ENCODE peak calls at places on chromosome 5, in four cellular contexts. One of them, this sample, is unnamed. For H3K27me3 and H3K36me3, the result is how much of the 10 kb centered on the place peaks cover.

GRCh38 chr5:155883966-155884555 is 442.9 kb upstream of the SGCD start:
- DNase-seq in naive thymus-derived CD4-positive, alpha-beta T cell: no peak
- DNase-seq in tibial artery: no peak
- DNase-seq in sigmoid colon: no peak
- DNase-seq in this sample: no peak

GRCh38 chr5:157502143-157502647 is 42.2 kb downstream of the NIPAL4 start:
- DNase-seq in tibial artery: no peak
- DNase-seq in naive thymus-derived CD4-positive, alpha-beta T cell: no peak
- DNase-seq in sigmoid colon: peak
- DNase-seq in this sample: peak

GRCh38 chr5:14664270-14665109 is at the start of gene OTULIN:
- DNase-seq in naive thymus-derived CD4-positive, alpha-beta T cell: peak
- DNase-seq in tibial artery: peak
- DNase-seq in sigmoid colon: peak
- DNase-seq in this sample: peak

GRCh38 chr5:60415443-60415842 is 284.5 kb downstream of the DEPDC1B start:
- DNase-seq in tibial artery: no peak
- DNase-seq in naive thymus-derived CD4-positive, alpha-beta T cell: no peak
- DNase-seq in sigmoid colon: no peak
- DNase-seq in this sample: no peak

GRCh38 chr5:117245130-117245529 is 670.5 kb upstream of the SEMA6A start:
- DNase-seq in sigmoid colon: no peak
- DNase-seq in tibial artery: no peak
- DNase-seq in naive thymus-derived CD4-positive, alpha-beta T cell: no peak
- DNase-seq in this sample: no peak

GRCh38 chr5:143717400-143717799 is 94.6 kb upstream of the HMHB1 start:
- DNase-seq in sigmoid colon: no peak
- DNase-seq in naive thymus-derived CD4-positive, alpha-beta T cell: no peak
- DNase-seq in tibial artery: no peak
- DNase-seq in this sample: peak

GRCh38 chr5:45454114-45454513 is 242.1 kb downstream of the HCN1 start:
- DNase-seq in tibial artery: no peak
- DNase-seq in naive thymus-derived CD4-positive, alpha-beta T cell: no peak
- DNase-seq in sigmoid colon: no peak
- DNase-seq in this sample: peak

GRCh38 chr5:159061834-159062530 is 37.7 kb downstream of the EBF1 start:
- DNase-seq in naive thymus-derived CD4-positive, alpha-beta T cell: no peak
- DNase-seq in tibial artery: no peak
- DNase-seq in sigmoid colon: no peak
- DNase-seq in this sample: no peak

GRCh38 chr5:115343855-115344254 is 47.4 kb upstream of the CCDC112 start:
- DNase-seq in naive thymus-derived CD4-positive, alpha-beta T cell: no peak
- DNase-seq in tibial artery: no peak
- DNase-seq in sigmoid colon: no peak
- DNase-seq in this sample: peak

GRCh38 chr5:123209163-123210013 is 120.3 kb downstream of the PRDM6 start:
- DNase-seq in naive thymus-derived CD4-positive, alpha-beta T cell: no peak
- DNase-seq in sigmoid colon: no peak
- DNase-seq in tibial artery: no peak
- DNase-seq in this sample: peak

GRCh38 chr5:154366353-154366752 is 79.4 kb upstream of the SAP30L start:
- DNase-seq in naive thymus-derived CD4-positive, alpha-beta T cell: no peak
- DNase-seq in sigmoid colon: no peak
- DNase-seq in tibial artery: no peak
- DNase-seq in this sample: peak

GRCh38 chr5:53397845-53398244 is 82.6 kb upstream of the FST start:
- DNase-seq in sigmoid colon: no peak
- DNase-seq in tibial artery: peak
- DNase-seq in naive thymus-derived CD4-positive, alpha-beta T cell: no peak
- DNase-seq in this sample: peak

GRCh38 chr5:31554552-31554951 is 22.5 kb downstream of the C5orf22 start:
- DNase-seq in sigmoid colon: no peak
- DNase-seq in naive thymus-derived CD4-positive, alpha-beta T cell: no peak
- DNase-seq in tibial artery: no peak
- DNase-seq in this sample: no peak

GRCh38 chr5:166961028-166961427 is 1330.4 kb upstream of the WWC1 start:
- DNase-seq in naive thymus-derived CD4-positive, alpha-beta T cell: no peak
- DNase-seq in sigmoid colon: no peak
- DNase-seq in tibial artery: no peak
- DNase-seq in this sample: no peak

GRCh38 chr5:170105643-170106611 is at the start of gene FOXI1:
- DNase-seq in tibial artery: no peak
- DNase-seq in naive thymus-derived CD4-positive, alpha-beta T cell: no peak
- DNase-seq in sigmoid colon: no peak
- DNase-seq in this sample: no peak

GRCh38 chr5:14316471-14316870 is 173.3 kb downstream of the TRIO start:
- DNase-seq in sigmoid colon: no peak
- DNase-seq in tibial artery: no peak
- DNase-seq in naive thymus-derived CD4-positive, alpha-beta T cell: no peak
- DNase-seq in this sample: no peak

GRCh38 chr5:1670342-1670741 is 129.3 kb downstream of the MRPL36 start:
- DNase-seq in tibial artery: no peak
- DNase-seq in naive thymus-derived CD4-positive, alpha-beta T cell: no peak
- DNase-seq in sigmoid colon: no peak
- DNase-seq in this sample: peak

GRCh38 chr5:89471115-89471514 is 588.1 kb upstream of the MEF2C start:
- DNase-seq in tibial artery: no peak
- DNase-seq in naive thymus-derived CD4-positive, alpha-beta T cell: no peak
- DNase-seq in sigmoid colon: no peak
- DNase-seq in this sample: no peak

DNA sequence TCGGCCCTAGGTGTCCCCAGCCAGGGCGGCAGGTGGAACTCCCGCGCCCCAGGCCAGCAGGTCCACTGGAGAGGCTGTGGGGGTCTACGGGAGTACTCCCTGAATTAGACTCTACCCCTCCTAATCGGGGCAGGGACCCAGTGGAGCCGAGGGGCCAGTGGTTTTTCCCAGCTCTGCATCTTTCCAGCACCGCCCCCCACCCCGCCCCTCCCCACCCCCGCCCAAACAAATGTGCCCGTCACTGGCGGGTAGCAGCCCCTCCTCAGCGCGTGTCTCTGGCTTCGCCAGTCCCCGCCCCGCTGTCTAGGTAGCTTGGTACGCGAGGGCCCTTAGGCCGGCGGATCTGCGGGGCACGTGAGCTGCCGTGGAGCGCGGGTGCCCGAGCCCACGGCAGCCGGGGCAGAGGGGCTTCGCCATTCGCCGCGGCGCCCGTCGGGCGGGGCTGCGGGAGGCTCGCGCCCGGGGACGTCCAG is 7.0 kb downstream of the UNC5A start:
- DNase-seq in tibial artery: no peak
- DNase-seq in sigmoid colon: no peak
- DNase-seq in naive thymus-derived CD4-positive, alpha-beta T cell: no peak
- DNase-seq in this sample: no peak
- H3K27me3 ChIP-seq in tibial artery: under half
- H3K27me3 ChIP-seq in sigmoid colon: half or more
- H3K27me3 ChIP-seq in naive thymus-derived CD4-positive, alpha-beta T cell: under half
- H3K27me3 ChIP-seq in this sample: under half

DNA sequence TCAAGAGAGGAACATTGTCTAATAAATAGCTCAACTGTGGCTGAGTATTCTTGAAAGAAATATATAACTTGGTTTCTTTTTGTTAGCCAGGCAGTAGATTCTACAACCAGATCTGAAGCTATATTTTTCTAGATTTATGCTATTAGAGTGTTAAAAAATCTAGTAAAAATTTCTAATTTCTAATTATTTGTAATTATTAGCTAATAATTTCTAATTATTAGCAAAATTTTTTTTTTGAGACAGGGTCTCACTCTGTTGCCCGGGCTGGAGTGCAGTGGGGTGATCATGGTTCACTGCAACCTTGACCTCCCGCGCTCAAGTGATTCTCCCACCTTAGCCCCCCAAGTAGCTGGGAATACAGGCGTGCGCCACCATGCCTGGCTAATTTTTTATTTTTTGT is 2.8 kb downstream of the RAD17 start:
- DNase-seq in naive thymus-derived CD4-positive, alpha-beta T cell: no peak
- DNase-seq in tibial artery: no peak
- DNase-seq in sigmoid colon: no peak
- DNase-seq in this sample: no peak
- H3K36me3 ChIP-seq in naive thymus-derived CD4-positive, alpha-beta T cell: under half
- H3K36me3 ChIP-seq in tibial artery: under half
- H3K36me3 ChIP-seq in sigmoid colon: under half
- H3K36me3 ChIP-seq in this sample: under half

GRCh38 chr5:62542720-62543119 is 35.9 kb upstream of the LRRC70 start:
- DNase-seq in sigmoid colon: no peak
- DNase-seq in naive thymus-derived CD4-positive, alpha-beta T cell: no peak
- DNase-seq in tibial artery: no peak
- DNase-seq in this sample: no peak
- H3K27me3 ChIP-seq in sigmoid colon: under half
- H3K27me3 ChIP-seq in naive thymus-derived CD4-positive, alpha-beta T cell: under half
- H3K27me3 ChIP-seq in tibial artery: under half
- H3K27me3 ChIP-seq in this sample: under half

GRCh38 chr5:72204946-72205345 is 97.7 kb downstream of the MAP1B start:
- DNase-seq in naive thymus-derived CD4-positive, alpha-beta T cell: no peak
- DNase-seq in sigmoid colon: no peak
- DNase-seq in tibial artery: no peak
- DNase-seq in this sample: peak

GRCh38 chr5:72206160-72206559 is 98.9 kb downstream of the MAP1B start:
- DNase-seq in tibial artery: no peak
- DNase-seq in naive thymus-derived CD4-positive, alpha-beta T cell: no peak
- DNase-seq in sigmoid colon: no peak
- DNase-seq in this sample: no peak

GRCh38 chr5:72205431-72206009 is 98.2 kb downstream of the MAP1B start:
- DNase-seq in sigmoid colon: no peak
- DNase-seq in naive thymus-derived CD4-positive, alpha-beta T cell: no peak
- DNase-seq in tibial artery: no peak
- DNase-seq in this sample: peak

GRCh38 chr5:72202331-72202825 is 95.1 kb downstream of the MAP1B start:
- DNase-seq in sigmoid colon: no peak
- DNase-seq in tibial artery: no peak
- DNase-seq in naive thymus-derived CD4-positive, alpha-beta T cell: no peak
- DNase-seq in this sample: no peak

GRCh38 chr5:72203251-72203845 is 96.1 kb downstream of the MAP1B start:
- DNase-seq in sigmoid colon: no peak
- DNase-seq in tibial artery: no peak
- DNase-seq in naive thymus-derived CD4-positive, alpha-beta T cell: no peak
- DNase-seq in this sample: peak
- H3K36me3 ChIP-seq in sigmoid colon: under half
- H3K36me3 ChIP-seq in tibial artery: half or more
- H3K36me3 ChIP-seq in naive thymus-derived CD4-positive, alpha-beta T cell: under half
- H3K36me3 ChIP-seq in this sample: under half

DNA sequence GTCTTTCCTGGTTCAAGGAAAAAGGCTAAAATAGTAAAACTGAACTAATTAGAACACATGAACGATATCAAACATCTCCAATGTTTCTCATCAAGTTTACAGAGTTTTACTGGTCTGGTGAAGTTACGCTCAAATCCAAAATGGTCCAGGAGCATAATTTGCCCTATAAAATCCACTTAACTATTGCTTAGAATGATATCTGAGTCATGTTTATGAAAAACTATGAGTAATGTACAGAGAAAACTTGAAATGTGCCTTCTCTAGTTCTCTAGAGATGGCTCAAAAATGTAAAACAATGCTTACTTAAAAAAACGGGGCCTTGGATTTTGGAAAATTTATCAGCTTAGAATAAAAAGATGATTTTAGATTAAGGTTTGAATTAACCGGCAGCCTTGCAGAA is 108.1 kb downstream of the FBXW11 start:
- DNase-seq in naive thymus-derived CD4-positive, alpha-beta T cell: no peak
- DNase-seq in sigmoid colon: no peak
- DNase-seq in tibial artery: no peak
- DNase-seq in this sample: no peak
- H3K27me3 ChIP-seq in naive thymus-derived CD4-positive, alpha-beta T cell: under half
- H3K27me3 ChIP-seq in sigmoid colon: under half
- H3K27me3 ChIP-seq in tibial artery: under half
- H3K27me3 ChIP-seq in this sample: under half

DNA sequence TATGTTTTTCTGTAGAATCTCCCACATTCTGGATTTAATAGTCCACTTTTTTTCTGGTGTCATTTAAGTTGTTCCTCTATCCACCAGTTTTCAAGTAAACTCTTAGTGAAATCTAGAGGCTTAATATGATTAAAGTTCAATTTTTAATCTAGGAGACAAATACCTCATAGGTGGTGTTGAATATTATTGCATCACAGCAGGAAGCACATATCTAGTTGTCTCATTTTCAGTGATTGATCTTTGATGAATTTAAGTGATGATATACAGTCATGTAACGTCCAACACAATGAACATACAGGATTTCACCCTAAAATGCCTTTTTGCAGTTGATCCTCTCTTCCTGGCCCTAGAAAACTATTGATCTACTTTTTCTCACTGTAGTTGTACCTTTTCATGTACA is 152.3 kb downstream of the NIPBL start:
- DNase-seq in naive thymus-derived CD4-positive, alpha-beta T cell: no peak
- DNase-seq in tibial artery: no peak
- DNase-seq in sigmoid colon: no peak
- DNase-seq in this sample: no peak
- H3K36me3 ChIP-seq in naive thymus-derived CD4-positive, alpha-beta T cell: under half
- H3K36me3 ChIP-seq in tibial artery: half or more
- H3K36me3 ChIP-seq in sigmoid colon: under half
- H3K36me3 ChIP-seq in this sample: half or more

GRCh38 chr5:139845846-139846681 is 50.5 kb downstream of the PSD2 start:
- DNase-seq in tibial artery: no peak
- DNase-seq in sigmoid colon: no peak
- DNase-seq in naive thymus-derived CD4-positive, alpha-beta T cell: no peak
- DNase-seq in this sample: no peak
- H3K27me3 ChIP-seq in tibial artery: under half
- H3K27me3 ChIP-seq in sigmoid colon: under half
- H3K27me3 ChIP-seq in naive thymus-derived CD4-positive, alpha-beta T cell: under half
- H3K27me3 ChIP-seq in this sample: under half

GRCh38 chr5:459562-460412 is 16.8 kb downstream of the EXOC3 start:
- DNase-seq in naive thymus-derived CD4-positive, alpha-beta T cell: no peak
- DNase-seq in sigmoid colon: peak
- DNase-seq in tibial artery: peak
- DNase-seq in this sample: no peak
- H3K36me3 ChIP-seq in naive thymus-derived CD4-positive, alpha-beta T cell: half or more
- H3K36me3 ChIP-seq in sigmoid colon: under half
- H3K36me3 ChIP-seq in tibial artery: half or more
- H3K36me3 ChIP-seq in this sample: half or more

This sample was measured in mesenchymal stem cell.